ENCODE peak calls at places on chromosome 20, in five cellular contexts. X is HepG2, M is IMR-90, I is SK-N-SH, R is K562. N is an unnamed sample.

GRCh38 chr20:11952621-11953020 is 34.9 kb downstream of the BTBD3 start:
- DNase-seq in X (no peak), M (peak), I (no peak), R (no peak), N (no peak)

GRCh38 chr20:1622450-1622849 is 2.6 kb upstream of the SIRPB1 start:
- DNase-seq in X (peak), M (no peak), I (no peak), R (no peak), N (no peak)

GRCh38 chr20:44186674-44187053 is 324 bp downstream of the JPH2 start:
- DNase-seq in X (no peak), M (no peak), I (peak), R (no peak), N (no peak)

GRCh38 chr20:52473171-52473570 is 281.6 kb upstream of the ZFP64 start:
- DNase-seq in X (no peak), M (no peak), I (no peak), R (no peak), N (no peak)

GRCh38 chr20:51767867-51768758 is at the start of gene ATP9A:
- DNase-seq in X (no peak), M (peak), I (peak), R (no peak), N (no peak)

GRCh38 chr20:19253316-19253715 is 40.9 kb downstream of the SLC24A3 start:
- DNase-seq in X (no peak), M (no peak), I (no peak), R (no peak), N (no peak)

GRCh38 chr20:18995455-18995854 is 181.9 kb downstream of the SCP2D1 start:
- DNase-seq in X (no peak), M (no peak), I (no peak), R (no peak), N (no peak)

GRCh38 chr20:44038681-44039123 is 124.0 kb downstream of the TOX2 start:
- DNase-seq in X (no peak), M (no peak), I (peak), R (no peak), N (no peak)

GRCh38 chr20:53949319-53949839 is 121.0 kb downstream of the BCAS1 start:
- DNase-seq in X (no peak), M (peak), I (no peak), R (no peak), N (no peak)

GRCh38 chr20:42836339-42836738 is 353.4 kb downstream of the PTPRT start:
- DNase-seq in X (no peak), M (no peak), I (no peak), R (no peak), N (no peak)

GRCh38 chr20:41233976-41234514 is 83.5 kb downstream of the ZHX3 start:
- DNase-seq in X (no peak), M (no peak), I (no peak), R (no peak), N (no peak)

GRCh38 chr20:16054917-16055316 is 518.3 kb downstream of the KIF16B start:
- DNase-seq in X (no peak), M (no peak), I (no peak), R (no peak), N (no peak)

GRCh38 chr20:50271674-50272412 is 81.2 kb downstream of the CEBPB start:
- DNase-seq in X (no peak), M (no peak), I (no peak), R (no peak), N (no peak)

GRCh38 chr20:16125810-16126209 is 447.4 kb downstream of the KIF16B start:
- DNase-seq in X (no peak), M (no peak), I (no peak), R (no peak), N (no peak)

GRCh38 chr20:34301587-34302311 is 1.4 kb downstream of the AHCY start:
- DNase-seq in X (no peak), M (no peak), I (no peak), R (peak), N (no peak)

GRCh38 chr20:20247234-20247633 is 120.7 kb upstream of the INSM1 start:
- DNase-seq in X (no peak), M (no peak), I (no peak), R (no peak), N (no peak)

GRCh38 chr20:44579313-44580090 is 2.9 kb upstream of the PKIG start:
- DNase-seq in X (no peak), M (no peak), I (no peak), R (no peak), N (no peak)

GRCh38 chr20:51452734-51453133 is 89.8 kb downstream of the NFATC2 start:
- DNase-seq in X (no peak), M (no peak), I (no peak), R (no peak), N (no peak)

GRCh38 chr20:18139832-18140231 is 2.2 kb downstream of the KAT14 start:
- DNase-seq in X (peak), M (no peak), I (no peak), R (no peak), N (no peak)

GRCh38 chr20:43271980-43272379 is 82.3 kb upstream of the PTPRT start:
- DNase-seq in X (no peak), M (no peak), I (no peak), R (no peak), N (no peak)

GRCh38 chr20:23049933-23050838 is 714 bp upstream of the THBD start:
- DNase-seq in X (no peak), M (no peak), I (no peak), R (no peak), N (no peak)

GRCh38 chr20:17969884-17970409 is 1.1 kb downstream of the MGME1 start:
- DNase-seq in X (peak), M (peak), I (no peak), R (no peak), N (no peak)

GRCh38 chr20:8854566-8854965 is 214.3 kb upstream of the PLCB4 start:
- DNase-seq in X (no peak), M (peak), I (no peak), R (no peak), N (no peak)

GRCh38 chr20:33645072-33645358 is 17.1 kb upstream of the C20orf144 start:
- DNase-seq in X (no peak), M (no peak), I (peak), R (peak), N (no peak)

GRCh38 chr20:2658414-2659354 is 5.3 kb downstream of the IDH3B start:
- DNase-seq in X (peak), M (no peak), I (no peak), R (no peak), N (no peak)

GRCh38 chr20:32637738-32638137 is 36.0 kb downstream of the C20orf203 start:
- DNase-seq in X (no peak), M (no peak), I (no peak), R (no peak), N (no peak)

GRCh38 chr20:45404438-45404837 is 3.7 kb upstream of the DBNDD2 start:
- DNase-seq in X (no peak), M (no peak), I (no peak), R (no peak), N (no peak)

GRCh38 chr20:44231193-44231592 is 15.9 kb upstream of the GDAP1L1 start:
- DNase-seq in X (peak), M (no peak), I (no peak), R (no peak), N (no peak)

GRCh38 chr20:14550655-14551054 is 213.2 kb upstream of the FLRT3 start:
- DNase-seq in X (no peak), M (no peak), I (no peak), R (no peak), N (no peak)

GRCh38 chr20:14543040-14543439 is 205.6 kb upstream of the FLRT3 start:
- DNase-seq in X (no peak), M (peak), I (no peak), R (no peak), N (no peak)

GRCh38 chr20:14544688-14545087 is 207.3 kb upstream of the FLRT3 start:
- DNase-seq in X (no peak), M (no peak), I (no peak), R (no peak), N (no peak)
- TF ChIP-seq MXI1 in X (no peak), M (no peak), I (no peak), R (no peak), N (no peak)

DNA sequence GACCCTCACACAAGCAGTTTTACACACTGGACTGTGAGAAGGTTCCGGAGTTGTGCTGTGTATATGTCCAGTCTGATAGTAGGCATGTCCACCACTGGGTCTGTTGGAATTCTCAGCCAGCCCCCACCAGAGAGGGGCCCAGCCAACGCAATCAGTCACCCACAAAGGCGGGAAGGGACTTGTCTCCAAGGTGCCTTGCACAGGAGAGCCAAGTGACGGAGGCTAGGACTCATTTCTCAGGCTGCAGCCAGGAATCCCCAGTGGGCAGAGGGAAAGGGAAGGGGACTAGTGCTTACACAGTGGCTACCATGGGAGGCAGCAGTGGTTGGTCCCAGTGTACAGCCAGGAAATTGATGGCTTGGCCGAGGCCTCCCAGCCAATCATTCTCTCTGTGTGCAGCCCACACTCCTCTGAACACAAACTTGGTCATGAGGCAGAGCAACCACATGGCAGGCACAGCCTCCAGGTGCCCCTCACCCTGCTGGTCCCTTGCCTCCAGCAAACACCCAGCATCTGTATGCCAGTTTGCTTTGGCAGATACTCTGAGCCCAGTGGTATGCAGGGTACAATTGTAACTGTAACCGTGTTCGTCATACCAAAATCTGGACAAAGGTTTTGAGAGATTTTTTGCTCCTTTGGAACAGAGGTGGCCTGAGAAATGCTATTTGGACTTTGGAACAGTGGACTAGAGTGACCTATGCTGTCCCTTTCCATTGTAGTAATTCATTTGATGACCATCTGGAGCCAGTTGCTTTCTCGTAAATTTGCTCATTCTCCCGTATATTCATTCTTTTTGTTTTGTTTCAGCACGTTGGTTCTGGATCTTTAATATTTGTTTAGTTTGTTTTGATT is 72.9 kb upstream of the MYL9 start:
- DNase-seq in X (peak), M (no peak), I (peak), R (no peak), N (no peak)
- TF ChIP-seq MXI1 in X (peak), M (no peak), I (peak), R (no peak), N (no peak)

GRCh38 chr20:62388839-62389600 is 2.1 kb downstream of the RPS21 start:
- DNase-seq in X (no peak), M (no peak), I (no peak), R (no peak), N (no peak)

GRCh38 chr20:62387219-62387913 is 463 bp downstream of the RPS21 start:
- DNase-seq in X (no peak), M (no peak), I (no peak), R (peak), N (no peak)

GRCh38 chr20:62387993-62388635 is 1.2 kb downstream of the RPS21 start:
- DNase-seq in X (no peak), M (no peak), I (no peak), R (peak), N (no peak)

GRCh38 chr20:62389601-62390087 is 2.7 kb downstream of the RPS21 start:
- DNase-seq in X (no peak), M (no peak), I (no peak), R (no peak), N (no peak)

GRCh38 chr20:62386383-62387218 is at the start of gene RPS21:
- DNase-seq in X (peak), M (peak), I (peak), R (peak), N (peak)
- TF ChIP-seq MXI1 in X (peak), M (no peak), I (peak), R (peak), N (peak)

GRCh38 chr20:6466065-6466810 is 301.2 kb upstream of the BMP2 start:
- DNase-seq in X (peak), M (peak), I (no peak), R (no peak), N (no peak)
- TF ChIP-seq MXI1 in X (no peak), M (no peak), I (no peak), R (no peak), N (no peak)

GRCh38 chr20:38284893-38285444 is 19.0 kb upstream of the BPI start:
- DNase-seq in X (no peak), M (no peak), I (no peak), R (no peak), N (no peak)
- TF ChIP-seq MXI1 in X (no peak), M (no peak), I (no peak), R (no peak), N (no peak)

GRCh38 chr20:58224974-58225373 is 3.5 kb downstream of the ANKRD60 start:
- DNase-seq in X (no peak), M (peak), I (no peak), R (no peak), N (no peak)

GRCh38 chr20:58223358-58223941 is 5.0 kb downstream of the ANKRD60 start:
- DNase-seq in X (no peak), M (no peak), I (no peak), R (no peak), N (no peak)

GRCh38 chr20:58225490-58226200 is 2.8 kb downstream of the ANKRD60 start:
- DNase-seq in X (no peak), M (no peak), I (no peak), R (no peak), N (no peak)

GRCh38 chr20:58222446-58222845 is 6.0 kb downstream of the ANKRD60 start:
- DNase-seq in X (no peak), M (no peak), I (peak), R (no peak), N (no peak)

GRCh38 chr20:58224097-58224496 is 4.4 kb downstream of the ANKRD60 start:
- DNase-seq in X (no peak), M (no peak), I (no peak), R (no peak), N (no peak)
- TF ChIP-seq MXI1 in X (no peak), M (no peak), I (no peak), R (no peak), N (no peak)

GRCh38 chr20:55166063-55166462 is 690.7 kb downstream of the DOK5 start:
- DNase-seq in X (no peak), M (no peak), I (no peak), R (no peak), N (no peak)
- TF ChIP-seq MXI1 in X (no peak), M (no peak), I (no peak), R (no peak), N (no peak)

DNA sequence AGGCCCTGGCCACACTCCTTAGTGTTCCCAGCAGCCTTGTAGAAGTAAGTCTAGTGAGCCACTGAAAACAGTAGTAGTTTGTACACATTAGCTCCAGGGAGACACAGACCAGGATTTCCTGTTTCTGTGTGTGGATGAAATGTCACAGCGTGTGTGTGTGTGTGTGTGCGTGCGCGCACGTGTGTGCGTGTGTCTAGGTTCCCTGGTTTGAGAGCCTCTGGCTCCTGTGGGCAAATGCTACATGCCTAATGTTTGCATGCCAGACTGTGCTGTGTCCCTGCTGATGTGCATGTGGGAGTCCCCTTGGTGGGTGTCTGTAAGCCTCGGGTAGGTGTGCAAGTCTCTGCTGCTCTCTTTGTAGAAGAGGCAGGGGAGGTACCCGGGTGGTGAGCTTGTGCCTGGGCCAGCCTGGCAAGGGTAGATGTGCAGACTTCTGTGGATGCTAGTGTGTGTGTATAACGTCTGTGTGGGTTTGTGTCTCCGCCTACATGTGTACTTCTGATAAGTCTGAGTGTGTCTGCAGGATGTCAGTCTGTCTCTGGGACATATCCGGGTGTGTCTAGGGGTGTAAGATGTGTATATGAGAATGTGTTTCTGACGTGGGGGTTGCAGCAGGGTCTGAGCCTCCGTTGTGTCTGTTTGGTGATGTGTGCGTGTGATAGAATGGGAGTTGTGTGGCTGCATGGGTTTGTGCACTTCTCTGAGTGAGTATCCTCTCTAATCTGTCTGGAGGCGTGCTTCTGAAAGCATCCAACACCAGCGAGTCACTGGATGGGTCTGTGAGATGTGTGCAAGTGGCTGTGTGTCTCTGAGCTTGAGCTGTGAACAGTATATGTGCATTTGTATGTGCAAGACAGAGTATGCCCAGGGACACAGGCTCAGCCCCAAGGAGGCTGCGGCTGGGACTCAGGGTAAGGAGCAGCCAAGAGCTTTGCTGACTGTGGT is 19.0 kb upstream of the TLDC2 start:
- DNase-seq in X (no peak), M (peak), I (no peak), R (no peak), N (no peak)
- TF ChIP-seq MXI1 in X (no peak), M (no peak), I (no peak), R (no peak), N (no peak)

DNA sequence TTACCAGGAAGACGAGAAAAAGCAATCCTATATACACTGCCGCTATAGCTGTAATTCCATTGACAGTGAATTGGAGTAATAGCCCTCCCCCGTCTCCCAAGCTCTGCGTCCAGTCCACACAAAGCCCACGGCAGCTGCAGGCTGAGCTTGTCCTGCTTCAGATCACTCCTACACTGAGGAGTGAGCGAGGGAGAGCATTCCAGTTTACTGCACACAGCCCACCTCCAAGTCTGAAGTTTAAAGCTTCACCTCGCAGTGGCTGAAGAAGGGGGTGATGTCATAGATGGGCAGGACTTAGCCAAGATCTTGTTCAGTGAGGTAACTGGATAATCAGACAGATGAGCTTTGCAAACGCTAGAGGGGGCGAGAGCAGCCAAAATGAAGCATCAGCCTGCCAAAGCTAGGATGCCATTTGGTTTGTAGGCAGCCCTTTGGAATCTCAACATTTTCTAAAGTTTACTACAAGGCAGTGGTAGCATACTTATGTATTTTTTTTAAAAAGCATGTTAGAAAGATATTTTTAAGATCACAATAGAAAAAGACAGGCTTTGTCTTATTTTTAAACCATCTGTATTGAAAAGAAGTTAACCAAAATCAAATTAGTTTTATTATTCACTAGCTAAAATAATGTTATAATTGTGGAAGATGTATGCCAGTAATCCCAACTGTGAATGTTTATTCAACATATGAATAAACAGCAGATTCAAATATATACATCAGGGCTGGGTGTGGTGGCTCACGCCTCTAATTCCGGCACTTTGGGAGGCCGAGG is at the start of gene FLRT3:
- DNase-seq in X (peak), M (peak), I (peak), R (no peak), N (peak)
- TF ChIP-seq MXI1 in X (no peak), M (no peak), I (peak), R (no peak), N (no peak)

GRCh38 chr20:63132715-63133471 is 83.0 kb downstream of the YTHDF1 start:
- DNase-seq in X (no peak), M (no peak), I (no peak), R (no peak), N (no peak)

GRCh38 chr20:63132131-63132714 is 83.7 kb downstream of the YTHDF1 start:
- DNase-seq in X (no peak), M (no peak), I (no peak), R (no peak), N (no peak)

GRCh38 chr20:63135411-63135810 is 80.5 kb downstream of the YTHDF1 start:
- DNase-seq in X (no peak), M (no peak), I (no peak), R (peak), N (no peak)

GRCh38 chr20:63134201-63134612 is 81.7 kb downstream of the YTHDF1 start:
- DNase-seq in X (no peak), M (no peak), I (no peak), R (peak), N (no peak)

DNA sequence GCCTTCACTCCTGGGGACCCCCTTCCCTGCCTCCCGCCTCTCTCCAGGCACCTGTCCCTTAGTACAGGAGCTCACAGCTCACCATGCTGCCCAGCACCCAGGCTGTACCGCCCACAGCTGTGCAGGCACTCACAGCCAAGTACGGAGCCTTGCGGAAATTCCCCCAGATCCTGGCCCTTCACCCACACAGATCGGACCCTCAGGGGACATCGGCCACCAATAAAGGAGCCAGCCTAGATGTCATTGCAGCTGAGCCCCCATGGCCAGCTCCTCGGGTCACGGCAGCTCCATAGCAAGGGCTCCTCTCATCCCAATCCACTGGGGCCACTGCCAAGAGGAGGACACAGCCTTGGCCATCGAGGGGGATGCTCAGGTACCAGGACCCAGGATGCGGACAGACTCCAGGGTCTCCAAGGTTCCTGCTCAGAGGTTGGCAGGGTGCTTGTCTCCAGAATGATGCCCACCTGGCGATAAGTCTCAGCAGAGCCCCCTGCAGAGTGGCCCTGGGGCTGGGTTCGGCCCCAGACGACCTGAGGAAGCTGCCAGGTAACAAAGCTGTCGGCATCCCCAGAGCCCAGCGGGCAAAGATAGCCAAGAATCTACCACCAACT is 82.3 kb downstream of the YTHDF1 start:
- DNase-seq in X (no peak), M (no peak), I (no peak), R (no peak), N (no peak)
- TF ChIP-seq MXI1 in X (no peak), M (no peak), I (no peak), R (no peak), N (no peak)